ENCODE peak calls at places on chromosomes 4 and X, in five cellular contexts. J is neuronal stem cell, V is H1, U is H9, X is mesenchymal stem cell. Q is an unnamed sample.

GRCh38 chr4:79918292-79918691 is 154.7 kb downstream of the ANTXR2 start:
- DNase-seq in U (no peak), V (no peak), X (no peak), J (no peak), Q (no peak)

GRCh38 chrX:107576392-107576791 is 51.9 kb upstream of the PRPS1 start:
- DNase-seq in V (no peak), U (no peak), X (no peak), J (no peak), Q (no peak)

GRCh38 chr4:8342651-8343050 is 73.1 kb downstream of the HTRA3 start:
- DNase-seq in X (no peak), U (peak), V (peak), J (no peak), Q (no peak)

GRCh38 chr4:128553665-128554515 is 255.6 kb upstream of the JADE1 start:
- DNase-seq in J (no peak), V (no peak), U (no peak), X (no peak), Q (peak)

GRCh38 chr4:151015458-151016344 is 617 bp upstream of the LRBA start:
- DNase-seq in U (peak), V (peak), X (peak), J (peak), Q (peak)

GRCh38 chr4:147899512-147899911 is 167.6 kb downstream of the ARHGAP10 start:
- DNase-seq in J (no peak), X (peak), U (no peak), V (no peak), Q (no peak)

GRCh38 chrX:9642270-9642995 is 123.2 kb downstream of the GPR143 start:
- DNase-seq in X (no peak), V (no peak), J (no peak), U (no peak), Q (no peak)

GRCh38 chrX:110004970-110005369 is 2.1 kb downstream of the TMEM164 start:
- DNase-seq in X (no peak), J (no peak), U (no peak), V (no peak), Q (no peak)

GRCh38 chr4:109977854-109978501 is 65.3 kb downstream of the EGF start:
- DNase-seq in J (no peak), X (peak), U (no peak), V (no peak), Q (peak)

GRCh38 chr4:37440519-37440900 is 196.0 kb downstream of the NWD2 start:
- DNase-seq in X (no peak), J (no peak), V (no peak), U (no peak), Q (peak)

GRCh38 chr4:145101091-145101490 is 3.0 kb downstream of the ABCE1 start:
- DNase-seq in X (no peak), U (no peak), J (no peak), V (no peak), Q (no peak)

GRCh38 chrX:29257516-29257915 is 670.3 kb downstream of the IL1RAPL1 start:
- DNase-seq in V (no peak), J (no peak), X (no peak), U (no peak), Q (no peak)

GRCh38 chrX:56978172-56978571 is 17.2 kb downstream of the SPIN3 start:
- DNase-seq in J (no peak), X (peak), U (peak), V (no peak), Q (peak)

GRCh38 chrX:10074241-10074941 is 82.4 kb upstream of the CLCN4 start:
- DNase-seq in J (no peak), U (no peak), X (no peak), V (no peak), Q (no peak)

GRCh38 chr4:8427761-8428287 is 12.7 kb downstream of the ACOX3 start:
- DNase-seq in V (no peak), X (peak), U (no peak), J (no peak), Q (peak)

GRCh38 chr4:179823342-179823741 is 2381.1 kb upstream of the AGA start:
- DNase-seq in U (no peak), X (no peak), V (no peak), J (no peak), Q (no peak)

GRCh38 chr4:7867701-7868429 is 71.8 kb downstream of the AFAP1 start:
- DNase-seq in U (no peak), J (no peak), V (no peak), X (peak), Q (no peak)

GRCh38 chr4:176238819-176239218 is 30.2 kb downstream of the ASB5 start:
- DNase-seq in J (no peak), X (no peak), V (no peak), U (no peak), Q (no peak)

GRCh38 chrX:39960219-39960618 is 137.5 kb downstream of the BCOR start:
- DNase-seq in U (no peak), J (no peak), X (no peak), V (no peak), Q (no peak)

GRCh38 chr4:164337219-164337944 is 416.5 kb upstream of the SMIM31 start:
- DNase-seq in V (no peak), J (no peak), X (no peak), U (no peak), Q (no peak)

GRCh38 chr4:26285272-26285671 is 35.5 kb upstream of the RBPJ start:
- DNase-seq in X (no peak), J (no peak), U (no peak), V (no peak), Q (no peak)

GRCh38 chrX:63013549-63013948 is 337.6 kb downstream of the SPIN4 start:
- DNase-seq in V (no peak), X (no peak), U (no peak), J (no peak), Q (no peak)
- H2BK12ac ChIP-seq in V (no peak), X (no peak), U (no peak), J (no peak), Q (no peak)

DNA sequence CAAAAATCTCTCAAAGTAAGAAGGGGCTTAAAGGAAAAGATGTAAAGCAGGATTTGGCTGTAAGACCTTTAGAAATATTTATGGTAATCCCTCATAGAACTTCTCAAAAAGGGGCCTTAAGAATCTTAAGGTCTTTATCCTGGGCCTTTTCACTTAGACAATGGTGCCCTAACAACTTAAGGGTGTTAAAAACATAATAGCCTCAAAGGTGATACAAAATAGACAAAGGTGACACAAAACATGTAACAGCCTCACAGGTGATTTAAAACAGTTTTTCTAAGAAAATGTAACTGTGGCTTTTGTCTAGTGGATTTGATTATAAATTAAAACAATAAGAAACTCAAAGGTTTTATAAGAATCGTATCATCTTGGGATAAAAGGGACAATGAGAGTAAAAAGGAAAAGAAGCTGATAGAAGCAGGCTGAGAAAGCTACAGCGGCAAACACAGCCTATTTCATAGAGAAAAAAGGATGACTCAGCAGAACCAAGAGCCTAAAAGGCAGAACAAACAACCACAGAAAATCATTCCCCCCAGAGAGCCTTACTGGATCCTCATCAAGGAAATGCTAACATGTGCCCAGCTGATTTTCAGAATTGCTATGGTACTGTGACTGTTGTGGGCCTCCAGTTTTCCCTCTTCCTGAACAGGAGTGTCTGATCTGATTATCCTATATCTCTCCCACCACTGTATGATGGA is 164.3 kb downstream of the STPG2 start:
- DNase-seq in X (no peak), V (no peak), U (no peak), J (no peak), Q (no peak)
- H3K14ac ChIP-seq in X (no peak), V (no peak), U (no peak), J (no peak), Q (no peak)

DNA sequence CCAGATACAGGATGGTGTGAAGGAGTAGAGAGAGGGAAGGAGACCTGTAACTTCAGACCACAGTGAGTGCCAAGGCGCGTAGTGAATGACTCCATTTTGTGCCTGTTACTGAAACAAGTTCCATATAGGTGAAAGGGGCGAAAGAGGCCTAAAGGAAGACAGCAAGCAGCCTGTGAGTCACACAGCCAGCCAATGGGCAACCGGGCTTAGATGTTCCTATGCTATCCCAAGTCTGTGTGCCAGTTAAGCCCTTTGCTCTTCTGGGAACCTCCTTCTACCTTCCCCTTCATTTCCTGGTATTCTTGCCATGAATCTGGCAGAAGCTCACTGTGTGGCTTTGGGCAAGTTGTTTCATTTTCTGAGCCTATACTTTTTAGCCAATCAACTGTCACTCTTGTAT is 161.8 kb upstream of the LDB2 start:
- DNase-seq in U (no peak), J (no peak), V (no peak), X (no peak), Q (no peak)
- H2BK12ac ChIP-seq in U (no peak), J (no peak), V (no peak), X (no peak), Q (no peak)

GRCh38 chr4:56909083-56909981 is 1.6 kb downstream of the REST start:
- DNase-seq in J (peak), V (peak), U (peak), X (peak), Q (peak)
- H3K14ac ChIP-seq in J (no peak), V (no peak), U (peak), X (peak), Q (peak)

DNA sequence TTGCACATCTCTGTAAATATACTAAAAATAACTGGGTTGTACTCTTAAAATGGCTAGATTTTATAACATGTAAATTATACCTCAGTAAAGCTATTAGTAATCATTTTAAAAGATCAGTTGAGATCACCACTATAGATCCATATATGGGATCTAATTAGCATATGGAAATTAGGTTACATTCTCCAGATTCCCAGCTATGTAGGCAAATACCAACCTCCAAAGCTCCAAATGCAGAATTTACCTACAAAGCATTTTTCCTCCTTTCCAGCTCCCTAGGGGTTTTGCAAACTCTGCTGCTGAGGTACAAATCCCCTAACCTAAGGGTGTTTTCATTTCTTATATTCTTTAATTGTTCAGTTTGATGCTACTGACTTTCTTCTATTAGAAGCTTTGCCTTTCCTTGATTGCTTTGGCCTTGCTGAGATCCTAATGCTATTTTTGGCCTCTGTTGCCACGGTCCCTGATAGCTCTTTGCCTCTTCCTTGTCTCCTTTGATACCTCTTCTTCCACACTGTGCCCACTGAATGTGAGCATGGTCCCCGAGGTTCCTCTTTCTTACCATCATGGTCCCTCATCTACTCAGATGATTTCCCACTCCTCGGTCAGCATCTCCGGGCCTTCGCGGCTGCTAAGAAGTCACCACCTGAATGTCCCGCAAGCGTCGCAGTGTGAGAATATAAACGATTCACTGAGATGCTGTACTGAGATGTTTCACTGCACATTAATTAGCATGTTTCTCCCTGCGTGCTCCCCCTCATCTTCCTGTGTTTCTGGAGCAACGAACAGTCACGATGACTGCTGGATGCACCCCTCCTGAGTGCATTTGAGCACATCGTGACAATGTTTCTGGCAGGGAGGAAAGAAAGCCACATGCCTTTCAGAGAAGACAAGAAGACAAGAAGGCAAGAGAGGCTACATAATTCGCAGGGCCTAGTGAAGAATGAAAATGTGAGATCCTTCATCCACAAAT is 23.8 kb downstream of the ENPP6 start:
- DNase-seq in U (no peak), X (no peak), J (no peak), V (no peak), Q (no peak)
- H2BK12ac ChIP-seq in U (no peak), X (no peak), J (no peak), V (peak), Q (peak)

GRCh38 chr4:1856071-1856919 is at the start of gene LETM1:
- DNase-seq in U (peak), V (peak), X (peak), J (peak), Q (peak)
- H3K14ac ChIP-seq in U (peak), V (no peak), X (peak), J (peak), Q (peak)

GRCh38 chr4:106010761-106011160 is 115.5 kb downstream of the NPNT start:
- DNase-seq in U (no peak), V (no peak), X (no peak), J (no peak), Q (no peak)

DNA sequence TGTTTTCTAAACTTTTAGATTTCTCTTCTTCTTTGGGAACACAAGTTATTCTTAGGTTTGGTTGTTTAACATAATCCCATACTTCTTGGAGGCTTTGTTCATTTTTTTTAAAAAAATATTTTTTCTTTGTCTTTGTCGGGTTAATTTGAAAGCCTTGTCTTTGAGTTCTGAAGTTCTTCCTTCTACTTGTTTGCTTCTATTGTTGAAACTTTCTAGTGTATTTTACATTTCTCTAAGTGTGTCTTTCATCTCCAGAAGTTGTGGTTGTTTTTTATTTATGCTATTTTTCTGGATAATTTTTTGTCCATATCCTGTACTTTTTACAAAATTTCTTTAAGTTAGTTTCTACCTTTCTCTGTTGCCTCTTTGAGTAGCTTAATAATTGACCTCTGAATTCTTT is 116.1 kb downstream of the NPNT start:
- DNase-seq in V (no peak), X (no peak), J (no peak), U (no peak), Q (no peak)
- H2BK12ac ChIP-seq in V (no peak), X (no peak), J (no peak), U (no peak), Q (no peak)

GRCh38 chr4:2284934-2285664 is 23.2 kb upstream of the MXD4 start:
- DNase-seq in J (no peak), X (peak), V (no peak), U (no peak), Q (no peak)
- H3K14ac ChIP-seq in J (no peak), X (no peak), V (no peak), U (no peak), Q (no peak)

DNA sequence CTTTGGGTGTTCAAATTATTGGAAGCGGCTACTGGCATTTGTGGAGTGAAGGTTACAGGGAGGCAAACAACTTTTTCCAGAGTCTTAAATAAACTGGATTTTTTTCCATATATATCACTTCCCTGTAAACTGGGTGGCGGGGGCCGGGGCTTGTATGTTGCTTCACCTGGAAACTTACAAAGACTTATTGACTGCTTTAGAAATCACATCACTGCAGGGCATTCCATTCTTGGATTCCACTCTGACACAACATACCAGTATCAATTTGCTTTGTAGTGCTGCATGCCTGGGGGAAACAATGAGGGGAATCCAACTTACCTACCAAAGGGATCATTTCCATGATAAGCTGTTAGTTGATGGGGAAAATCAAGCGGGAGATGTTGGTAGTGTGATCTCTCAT is 21.7 kb upstream of the FAM156A start:
- DNase-seq in X (no peak), J (no peak), V (no peak), U (no peak), Q (peak)
- H2BK12ac ChIP-seq in X (no peak), J (no peak), V (no peak), U (no peak), Q (no peak)

DNA sequence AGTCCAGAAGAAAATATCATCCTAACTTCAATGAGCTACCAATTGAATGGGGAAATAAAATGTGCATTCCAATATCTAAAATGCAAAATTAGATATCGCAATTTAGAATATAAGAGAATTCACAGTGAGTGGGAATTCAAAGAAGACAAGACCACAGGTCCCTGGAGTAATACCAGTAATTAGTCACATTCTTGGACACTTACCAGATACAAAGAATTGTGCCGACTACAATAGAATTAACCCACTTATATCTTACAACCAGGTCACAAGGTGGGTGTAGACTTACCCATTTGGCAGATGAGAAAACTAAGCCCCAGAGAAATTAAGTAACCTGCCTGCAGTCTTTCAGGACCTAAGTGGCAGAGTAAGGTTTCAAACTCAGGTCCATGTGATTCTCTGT is 84.3 kb upstream of the C1QTNF7 start:
- DNase-seq in X (no peak), U (no peak), V (no peak), J (no peak), Q (no peak)
- H3K14ac ChIP-seq in X (no peak), U (no peak), V (no peak), J (no peak), Q (no peak)

Q was measured in trophoblast cell.